ENCODE peak calls at places on chromosome 11, in five cellular contexts. T is GM12878, J is HepG2, D is SK-N-SH, A is K562. V is an unnamed sample.

GRCh38 chr11:120137611-120138521 is at the start of gene TRIM29:
- DNase-seq in T (no peak), D (peak), A (no peak), J (no peak), V (peak)

GRCh38 chr11:8296203-8296602 is 32.5 kb upstream of the LMO1 start:
- DNase-seq in D (no peak), J (no peak), A (no peak), T (no peak), V (no peak)

GRCh38 chr11:118000850-118001228 is 14.6 kb downstream of the IL10RA start:
- DNase-seq in J (no peak), A (no peak), T (no peak), D (no peak), V (no peak)

GRCh38 chr11:70861534-70861933 is 390.8 kb downstream of the SHANK2 start:
- DNase-seq in A (no peak), D (no peak), T (no peak), J (no peak), V (no peak)

GRCh38 chr11:86477495-86478155 is 102.9 kb downstream of the CCDC81 start:
- DNase-seq in D (no peak), A (no peak), T (no peak), J (no peak), V (no peak)

GRCh38 chr11:85810521-85810870 is 445 bp downstream of the SYTL2 start:
- DNase-seq in D (no peak), A (no peak), T (no peak), J (no peak), V (peak)

GRCh38 chr11:104705475-104706195 is 192.6 kb downstream of the CASP12 start:
- DNase-seq in J (no peak), D (no peak), A (no peak), T (peak), V (no peak)

GRCh38 chr11:116427337-116427902 is 345.4 kb downstream of the BUD13 start:
- DNase-seq in A (no peak), J (no peak), D (no peak), T (no peak), V (no peak)

GRCh38 chr11:121535122-121535796 is 82.5 kb upstream of the SORL1-AS1 start:
- DNase-seq in J (no peak), T (no peak), D (no peak), A (no peak), V (no peak)

GRCh38 chr11:17430616-17431015 is 42.2 kb upstream of the KCNJ11 start:
- DNase-seq in A (no peak), D (no peak), J (no peak), T (no peak), V (no peak)

GRCh38 chr11:70153133-70153727 is 49.9 kb upstream of the FADD start:
- DNase-seq in A (no peak), J (no peak), T (no peak), D (no peak), V (no peak)

GRCh38 chr11:19729141-19729540 is 16.5 kb downstream of the NAV2 start:
- DNase-seq in D (no peak), T (no peak), A (no peak), J (no peak), V (no peak)

GRCh38 chr11:61092280-61092766 is 10.0 kb upstream of the CD5 start:
- DNase-seq in D (no peak), A (no peak), T (no peak), J (no peak), V (no peak)

GRCh38 chr11:118878187-118878586 is 5.5 kb upstream of the CXCR5 start:
- DNase-seq in A (no peak), T (no peak), J (no peak), D (no peak), V (no peak)

GRCh38 chr11:2808850-2809847 is 76.4 kb downstream of the CDKN1C start:
- DNase-seq in D (no peak), J (no peak), T (no peak), A (no peak), V (no peak)

GRCh38 chr11:61826930-61827572 is 1.0 kb upstream of the FADS2 start:
- DNase-seq in T (no peak), D (peak), J (no peak), A (no peak), V (peak)

GRCh38 chr11:61616443-61616842 is 35.6 kb upstream of the SYT7 start:
- DNase-seq in J (no peak), T (no peak), A (no peak), D (no peak), V (no peak)

GRCh38 chr11:43579171-43579918 is 101.2 kb upstream of the HSD17B12 start:
- DNase-seq in A (peak), J (no peak), T (no peak), D (peak), V (no peak)

GRCh38 chr11:71201936-71202597 is 50.3 kb downstream of the SHANK2 start:
- DNase-seq in A (no peak), T (no peak), D (no peak), J (no peak), V (no peak)

GRCh38 chr11:16528639-16529038 is 172.3 kb upstream of the SOX6 start:
- DNase-seq in J (no peak), T (no peak), A (no peak), D (no peak), V (no peak)

GRCh38 chr11:73135346-73136284 is 6.5 kb downstream of the FCHSD2 start:
- DNase-seq in T (no peak), A (no peak), J (no peak), D (no peak), V (no peak)

GRCh38 chr11:41281131-41281742 is 178.2 kb downstream of the LRRC4C start:
- DNase-seq in D (no peak), J (no peak), T (no peak), A (no peak), V (no peak)

GRCh38 chr11:47407746-47408590 is at the start of gene SLC39A13:
- DNase-seq in D (peak), T (peak), A (peak), J (peak), V (peak)

GRCh38 chr11:62450543-62451242 is 31.9 kb downstream of the SCGB1A1 start:
- DNase-seq in T (no peak), A (no peak), D (no peak), J (no peak), V (no peak)

GRCh38 chr11:31802609-31802989 is 8.5 kb downstream of the PAX6 start:
- DNase-seq in A (no peak), D (peak), J (no peak), T (no peak), V (peak)
- TF ChIP-seq JUND in A (no peak), D (no peak), J (no peak), T (no peak), V (no peak)

DNA sequence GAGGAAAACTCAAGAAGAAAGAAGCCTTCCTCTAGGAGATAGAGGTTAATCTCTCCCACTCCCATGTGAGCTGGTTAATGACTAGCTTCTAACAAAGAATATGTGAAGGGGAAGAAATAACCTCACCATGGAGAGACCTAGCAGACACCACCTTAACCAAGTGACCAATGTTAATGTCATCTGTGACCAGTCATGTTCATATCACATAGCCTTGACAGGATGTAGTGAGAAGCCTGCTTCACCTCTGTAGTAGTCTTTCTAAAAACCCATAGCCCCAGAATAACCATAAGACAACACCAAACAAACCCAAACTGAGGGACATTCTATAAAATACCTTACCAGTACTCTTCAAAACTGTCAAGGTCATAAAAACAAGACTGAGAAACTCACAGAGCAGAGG is 21.5 kb upstream of the POU2AF1 start:
- DNase-seq in T (no peak), D (no peak), A (no peak), J (no peak), V (no peak)
- TF ChIP-seq EP300 in T (no peak), D (no peak), A (no peak), J (no peak), V (no peak)

GRCh38 chr11:9765320-9766101 is 101.6 kb downstream of the SWAP70 start:
- DNase-seq in D (no peak), J (peak), A (no peak), T (no peak), V (peak)
- TF ChIP-seq JUND in D (peak), J (peak), A (no peak), T (no peak), V (no peak)

DNA sequence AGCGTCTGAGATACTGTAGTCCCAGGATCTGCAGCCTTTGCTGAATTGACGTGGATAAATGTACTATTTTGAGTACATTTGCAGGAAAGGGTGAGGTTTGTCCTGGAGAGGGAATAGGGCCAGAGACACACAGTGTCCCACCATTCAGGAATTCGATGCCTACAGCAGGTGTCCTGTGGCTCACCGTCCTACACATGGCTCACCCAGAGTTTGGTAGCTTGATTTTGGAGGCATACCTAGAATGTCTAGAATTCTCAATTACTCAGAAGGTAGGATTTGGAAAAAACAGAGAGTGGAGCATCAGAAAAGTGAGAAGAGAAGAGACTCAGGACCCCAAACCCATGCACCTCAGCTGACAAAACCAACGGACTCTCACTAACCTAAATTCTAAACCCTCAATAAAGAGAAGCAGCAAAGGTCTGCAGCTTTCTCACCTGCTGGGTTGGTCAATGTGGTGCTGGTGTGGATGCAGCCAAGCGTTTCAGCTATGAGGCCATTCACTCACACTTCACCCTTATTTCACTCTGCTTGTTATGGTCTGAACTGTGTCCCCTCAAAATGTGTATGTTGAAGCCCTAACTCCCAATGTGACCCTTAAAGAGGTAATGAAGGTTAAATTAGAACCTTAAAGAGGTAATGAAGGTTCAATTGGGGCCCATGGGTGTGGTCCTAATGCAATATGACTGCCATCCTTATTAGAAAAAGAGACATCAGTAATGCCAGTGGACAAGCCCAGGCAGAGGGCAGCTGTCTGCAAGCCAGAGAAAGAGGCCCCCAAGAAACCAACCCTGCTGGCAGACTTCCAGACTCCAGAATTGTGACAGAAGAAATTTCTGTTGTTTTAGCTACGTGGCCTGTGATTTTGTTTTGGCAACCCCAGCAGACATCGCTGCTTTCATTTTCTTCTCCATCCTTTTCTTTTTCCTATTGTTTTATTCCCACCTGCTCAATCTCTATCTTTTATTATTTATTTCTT is 187.8 kb downstream of the SNX19 start:
- DNase-seq in J (no peak), T (no peak), D (no peak), A (no peak), V (no peak)
- TF ChIP-seq EP300 in J (no peak), T (no peak), D (no peak), A (no peak), V (no peak)

V was measured in H1.